ENCODE peak calls at places on chromosomes 1 and 21, in six cellular contexts. J, V, U, O, Z and S are unnamed samples.

GRCh38 chr1:15417365-15417934 is 7.8 kb downstream of the EFHD2 start:
- DNase-seq in J (no peak), V (peak), U (no peak), O (peak), Z (peak), S (no peak)

GRCh38 chr1:30753660-30754123 is 3.9 kb downstream of the LAPTM5 start:
- DNase-seq in J (no peak), V (no peak), U (no peak), O (no peak), Z (no peak), S (no peak)

GRCh38 chr1:228292609-228292911 is 84.7 kb downstream of the OBSCN start:
- DNase-seq in J (no peak), V (no peak), U (no peak), O (no peak), Z (no peak), S (no peak)

GRCh38 chr1:58773406-58773840 is 10.4 kb downstream of the JUN start:
- DNase-seq in J (no peak), V (peak), U (no peak), O (no peak), Z (peak), S (peak)

GRCh38 chr1:20472860-20473711 is 12.9 kb downstream of the CAMK2N1 start:
- DNase-seq in J (no peak), V (peak), U (no peak), O (peak), Z (peak), S (no peak)

GRCh38 chr1:49102752-49103151 is 326.1 kb upstream of the BEND5 start:
- DNase-seq in J (no peak), V (no peak), U (no peak), O (no peak), Z (no peak), S (no peak)

GRCh38 chr1:225113265-225113664 is 183.8 kb downstream of the DNAH14 start:
- DNase-seq in J (no peak), V (no peak), U (no peak), O (no peak), Z (no peak), S (no peak)

GRCh38 chr1:55217226-55217996 is 2.2 kb upstream of the USP24 start:
- DNase-seq in J (no peak), V (no peak), U (no peak), O (no peak), Z (peak), S (peak)

GRCh38 chr1:170765712-170766330 is 101.9 kb downstream of the PRRX1 start:
- DNase-seq in J (no peak), V (no peak), U (no peak), O (no peak), Z (peak), S (no peak)

GRCh38 chr1:205575294-205575885 is 56.4 kb downstream of the ELK4 start:
- DNase-seq in J (no peak), V (peak), U (no peak), O (no peak), Z (no peak), S (no peak)

GRCh38 chr1:229694053-229694693 is 68.1 kb downstream of the URB2 start:
- DNase-seq in J (no peak), V (peak), U (no peak), O (peak), Z (no peak), S (no peak)

GRCh38 chr1:190849346-190849745 is 371.7 kb upstream of the BRINP3 start:
- DNase-seq in J (no peak), V (no peak), U (no peak), O (no peak), Z (no peak), S (no peak)

GRCh38 chr1:176098560-176098959 is 108.5 kb downstream of the COP1 start:
- DNase-seq in J (no peak), V (no peak), U (no peak), O (no peak), Z (no peak), S (no peak)

GRCh38 chr1:176090766-176091165 is 116.3 kb downstream of the COP1 start:
- DNase-seq in J (no peak), V (no peak), U (no peak), O (no peak), Z (no peak), S (no peak)

DNA sequence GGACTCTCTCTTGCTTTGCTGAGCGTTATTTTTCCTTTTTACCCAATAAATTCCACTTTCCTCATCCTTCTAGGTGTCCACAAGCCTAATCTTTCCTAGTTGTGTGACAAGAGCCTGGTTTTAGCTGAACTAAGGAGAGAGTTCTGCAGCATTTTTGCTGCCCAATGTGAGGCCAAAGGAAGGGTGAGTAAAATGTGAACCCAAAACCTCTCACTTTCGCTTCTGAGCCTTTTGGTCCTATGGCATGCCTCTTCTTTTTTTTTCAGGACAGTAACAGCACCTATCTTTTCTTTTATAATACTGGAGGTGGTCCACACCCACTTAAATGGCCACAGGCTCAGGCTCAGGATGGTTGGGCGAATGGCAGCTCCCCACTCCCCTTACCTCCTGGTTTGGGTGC is 111.1 kb downstream of the COP1 start:
- DNase-seq in J (no peak), V (no peak), U (no peak), O (no peak), Z (no peak), S (no peak)
- TF ChIP-seq POLR2AphosphoS5 in J (no peak), V (no peak), U (no peak), O (no peak), Z (no peak), S (no peak)

DNA sequence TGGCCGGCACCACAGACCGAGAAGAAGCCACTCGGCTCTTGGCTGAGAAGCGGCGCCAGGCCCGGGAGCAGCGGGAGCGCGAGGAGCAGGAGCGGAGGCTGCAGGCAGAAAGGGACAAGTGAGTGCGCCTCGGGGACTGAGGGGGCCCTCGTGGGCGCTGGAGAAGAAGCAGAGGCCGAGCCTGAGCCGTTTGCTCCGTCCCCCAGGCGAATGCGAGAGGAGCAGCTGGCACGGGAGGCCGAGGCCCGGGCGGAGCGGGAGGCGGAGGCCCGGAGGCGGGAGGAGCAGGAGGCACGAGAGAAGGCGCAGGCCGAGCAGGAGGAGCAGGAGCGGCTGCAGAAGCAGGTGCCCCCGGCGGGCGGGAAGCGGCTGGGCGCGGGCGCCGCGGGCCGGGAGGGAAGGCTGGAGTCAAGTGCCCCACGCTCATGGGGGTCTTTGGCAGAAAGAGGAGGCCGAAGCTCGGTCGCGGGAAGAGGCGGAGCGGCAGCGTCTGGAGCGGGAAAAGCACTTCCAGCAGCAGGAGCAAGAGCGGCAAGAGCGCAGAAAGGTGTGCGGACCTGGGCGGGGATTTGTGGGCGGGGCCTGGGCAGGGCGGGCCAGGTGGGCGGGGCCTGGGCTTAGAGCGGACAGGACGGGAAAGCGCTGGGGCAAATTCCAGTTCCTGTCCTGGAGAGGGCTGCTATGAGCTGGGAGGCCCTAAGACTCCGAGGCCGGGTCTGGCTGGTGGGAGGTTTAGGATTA is 22.7 kb downstream of the MAP7D1 start:
- DNase-seq in J (no peak), V (peak), U (no peak), O (peak), Z (no peak), S (peak)
- TF ChIP-seq POLR2AphosphoS5 in J (no peak), V (no peak), U (no peak), O (no peak), Z (no peak), S (no peak)

GRCh38 chr1:25570798-25571521 is 27.6 kb downstream of the LDLRAP1 start:
- DNase-seq in J (no peak), V (no peak), U (no peak), O (no peak), Z (no peak), S (no peak)
- TF ChIP-seq POLR2AphosphoS5 in J (no peak), V (no peak), U (no peak), O (no peak), Z (no peak), S (no peak)

DNA sequence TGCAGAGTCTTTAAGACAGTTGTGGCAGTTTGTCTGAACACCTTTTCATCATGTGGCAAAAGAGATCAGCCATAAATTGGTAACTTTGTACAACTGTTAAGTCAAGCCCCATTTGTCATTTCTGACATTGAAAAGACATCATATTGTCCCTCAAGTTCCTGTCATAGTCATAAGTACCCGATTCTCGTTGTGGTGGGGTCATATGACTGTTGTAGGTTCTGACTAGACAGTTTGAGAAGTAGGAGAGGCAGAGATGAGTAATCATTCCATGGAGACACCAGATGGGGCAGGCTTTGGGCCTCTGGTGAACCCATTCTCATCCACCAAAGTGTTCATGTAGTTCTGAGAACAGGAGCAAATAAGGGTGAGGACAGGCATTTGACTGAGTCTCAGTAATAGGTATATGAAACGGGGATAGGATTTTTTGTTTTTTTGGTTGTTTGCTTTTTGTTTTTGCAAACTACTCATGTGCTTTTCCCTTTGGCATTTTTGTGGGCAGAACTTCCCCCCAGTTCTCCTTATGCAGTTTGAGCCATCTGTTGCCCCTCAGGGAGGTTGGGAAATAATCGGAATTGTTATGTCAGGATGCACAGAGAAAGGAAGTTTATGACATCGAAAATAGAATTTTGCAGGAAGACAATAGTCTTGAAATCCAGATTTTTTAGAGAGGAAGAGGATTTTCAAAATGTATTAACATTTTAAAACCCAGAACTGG is 86.9 kb upstream of the KCNE2 start:
- DNase-seq in J (peak), V (no peak), U (no peak), O (no peak), Z (no peak), S (no peak)
- TF ChIP-seq POLR2AphosphoS5 in J (no peak), V (no peak), U (no peak), O (no peak), Z (no peak), S (no peak)

DNA sequence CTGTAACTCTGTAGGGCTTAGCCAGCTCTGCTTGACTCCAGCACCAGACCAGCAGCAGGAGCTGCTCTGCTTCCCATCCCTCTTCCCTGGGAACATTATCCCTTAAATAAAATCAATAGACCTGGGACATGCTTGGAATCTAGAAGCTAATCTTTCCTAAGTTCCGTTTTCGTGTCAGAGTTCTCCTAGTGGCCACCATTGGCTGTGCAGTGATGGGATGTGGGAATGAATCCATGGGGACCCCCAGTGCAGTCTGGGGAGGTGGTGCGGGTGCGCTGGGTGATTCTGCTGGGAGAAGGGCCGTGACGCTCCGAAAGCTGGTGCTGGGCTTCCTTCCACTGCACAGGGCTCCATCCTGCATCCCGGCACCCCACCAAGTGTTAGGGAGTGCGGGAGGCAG is 202.7 kb downstream of the CAMTA1 start:
- DNase-seq in J (no peak), V (no peak), U (no peak), O (no peak), Z (no peak), S (no peak)
- TF ChIP-seq POLR2AphosphoS5 in J (no peak), V (no peak), U (no peak), O (no peak), Z (no peak), S (no peak)